ENCODE peak calls at places on chromosomes 7 and 10, in six cellular contexts. One of them, this sample, is unnamed.

GRCh38 chr10:33783557-33783956 is 449.1 kb upstream of the NRP1 start:
- DNase-seq in A549: no peak
- DNase-seq in BJ: no peak
- DNase-seq in CD4-positive, CD25-positive, alpha-beta regulatory T cell: no peak
- DNase-seq in hepatocyte: no peak
- DNase-seq in CD4-positive, alpha-beta memory T cell: no peak
- DNase-seq in this sample: no peak

GRCh38 chr10:100968037-100968736 is 1.1 kb upstream of the SEMA4G start:
- DNase-seq in A549: no peak
- DNase-seq in BJ: no peak
- DNase-seq in CD4-positive, CD25-positive, alpha-beta regulatory T cell: no peak
- DNase-seq in hepatocyte: no peak
- DNase-seq in CD4-positive, alpha-beta memory T cell: no peak
- DNase-seq in this sample: no peak

GRCh38 chr10:71285180-71285545 is 33.9 kb upstream of the SLC29A3 start:
- DNase-seq in A549: peak; percentile 39
- DNase-seq in BJ: no peak
- DNase-seq in CD4-positive, CD25-positive, alpha-beta regulatory T cell: no peak
- DNase-seq in hepatocyte: peak; percentile 81
- DNase-seq in CD4-positive, alpha-beta memory T cell: no peak
- DNase-seq in this sample: peak; percentile 58

GRCh38 chr7:129394982-129395906 is 39.0 kb upstream of the STRIP2 start:
- DNase-seq in A549: no peak
- DNase-seq in BJ: no peak
- DNase-seq in CD4-positive, CD25-positive, alpha-beta regulatory T cell: no peak
- DNase-seq in hepatocyte: no peak
- DNase-seq in CD4-positive, alpha-beta memory T cell: no peak
- DNase-seq in this sample: no peak

GRCh38 chr10:131657985-131658330 is 242.8 kb upstream of the PPP2R2D start:
- DNase-seq in A549: no peak
- DNase-seq in BJ: no peak
- DNase-seq in CD4-positive, CD25-positive, alpha-beta regulatory T cell: no peak
- DNase-seq in hepatocyte: no peak
- DNase-seq in CD4-positive, alpha-beta memory T cell: no peak
- DNase-seq in this sample: no peak

GRCh38 chr7:2546776-2547586 is 8.3 kb downstream of the BRAT1 start:
- DNase-seq in A549: no peak
- DNase-seq in BJ: no peak
- DNase-seq in CD4-positive, CD25-positive, alpha-beta regulatory T cell: no peak
- DNase-seq in hepatocyte: no peak
- DNase-seq in CD4-positive, alpha-beta memory T cell: no peak
- DNase-seq in this sample: no peak

GRCh38 chr7:148772297-148773089 is 73.8 kb downstream of the CUL1 start:
- DNase-seq in A549: peak; percentile 63
- DNase-seq in BJ: peak; percentile 62
- DNase-seq in CD4-positive, CD25-positive, alpha-beta regulatory T cell: no peak
- DNase-seq in hepatocyte: peak; percentile 22
- DNase-seq in CD4-positive, alpha-beta memory T cell: no peak
- DNase-seq in this sample: peak; percentile 95

GRCh38 chr10:6741561-6741960 is 161.5 kb upstream of the PRKCQ start:
- DNase-seq in A549: no peak
- DNase-seq in BJ: peak; percentile 66
- DNase-seq in CD4-positive, CD25-positive, alpha-beta regulatory T cell: no peak
- DNase-seq in hepatocyte: no peak
- DNase-seq in CD4-positive, alpha-beta memory T cell: no peak
- DNase-seq in this sample: peak; percentile 22

GRCh38 chr7:156988605-156989185 is 21.8 kb downstream of the MNX1 start:
- DNase-seq in A549: no peak
- DNase-seq in BJ: no peak
- DNase-seq in CD4-positive, CD25-positive, alpha-beta regulatory T cell: no peak
- DNase-seq in hepatocyte: no peak
- DNase-seq in CD4-positive, alpha-beta memory T cell: no peak
- DNase-seq in this sample: no peak

GRCh38 chr10:99339077-99339476 is 9.9 kb downstream of the CNNM1 start:
- DNase-seq in A549: peak; percentile 90
- DNase-seq in BJ: no peak
- DNase-seq in CD4-positive, CD25-positive, alpha-beta regulatory T cell: no peak
- DNase-seq in hepatocyte: no peak
- DNase-seq in CD4-positive, alpha-beta memory T cell: no peak
- DNase-seq in this sample: peak; percentile 42

GRCh38 chr7:27606270-27607209 is 56.1 kb downstream of the HIBADH start:
- DNase-seq in A549: peak; percentile 59
- DNase-seq in BJ: peak; percentile 51
- DNase-seq in CD4-positive, CD25-positive, alpha-beta regulatory T cell: no peak
- DNase-seq in hepatocyte: peak; percentile 70
- DNase-seq in CD4-positive, alpha-beta memory T cell: no peak
- DNase-seq in this sample: no peak

GRCh38 chr10:42969909-42970308 is 107.0 kb upstream of the RET start:
- DNase-seq in A549: no peak
- DNase-seq in BJ: no peak
- DNase-seq in CD4-positive, CD25-positive, alpha-beta regulatory T cell: no peak
- DNase-seq in hepatocyte: peak; percentile 3
- DNase-seq in CD4-positive, alpha-beta memory T cell: no peak
- DNase-seq in this sample: no peak

DNA sequence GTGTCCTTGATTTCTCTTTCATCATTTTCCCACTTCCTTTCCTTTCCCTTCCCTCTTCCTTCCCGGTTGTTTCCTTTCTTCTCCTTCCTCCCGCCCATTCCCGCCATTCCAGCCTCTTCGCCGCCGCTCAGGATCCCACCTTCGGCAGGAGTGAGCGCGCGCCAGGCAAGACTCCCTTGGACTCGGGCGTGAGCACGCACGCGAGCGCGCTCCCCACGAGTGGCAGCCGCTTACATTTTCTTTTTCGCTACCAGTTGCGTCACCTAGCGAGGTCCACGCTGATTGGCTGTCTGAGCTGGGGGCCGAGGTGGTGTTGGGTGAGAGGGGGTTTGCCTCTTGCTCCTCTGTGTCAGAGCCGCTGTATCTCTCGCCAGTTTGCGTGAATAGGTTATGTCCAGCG is 11.8 kb downstream of the ZAN start:
- DNase-seq in A549: no peak
- DNase-seq in BJ: no peak
- DNase-seq in CD4-positive, CD25-positive, alpha-beta regulatory T cell: peak; percentile 3
- DNase-seq in hepatocyte: no peak
- DNase-seq in CD4-positive, alpha-beta memory T cell: no peak
- DNase-seq in this sample: peak; percentile 55
- H3K4me3 ChIP-seq in A549: no peak overlapping the region
- H3K4me3 ChIP-seq in BJ: peak overlapping the region; percentile 27
- H3K4me3 ChIP-seq in CD4-positive, CD25-positive, alpha-beta regulatory T cell: no peak overlapping the region
- H3K4me3 ChIP-seq in hepatocyte: no peak overlapping the region
- H3K4me3 ChIP-seq in CD4-positive, alpha-beta memory T cell: no peak overlapping the region
- H3K4me3 ChIP-seq in this sample: peak overlapping the region; percentile 33

GRCh38 chr7:16063241-16063640 is 358.1 kb downstream of the CRPPA start:
- DNase-seq in A549: no peak
- DNase-seq in BJ: no peak
- DNase-seq in CD4-positive, CD25-positive, alpha-beta regulatory T cell: no peak
- DNase-seq in hepatocyte: no peak
- DNase-seq in CD4-positive, alpha-beta memory T cell: no peak
- DNase-seq in this sample: no peak

GRCh38 chr7:16064316-16064715 is 357.0 kb downstream of the CRPPA start:
- DNase-seq in A549: no peak
- DNase-seq in BJ: no peak
- DNase-seq in CD4-positive, CD25-positive, alpha-beta regulatory T cell: no peak
- DNase-seq in hepatocyte: no peak
- DNase-seq in CD4-positive, alpha-beta memory T cell: no peak
- DNase-seq in this sample: no peak

GRCh38 chr7:16062269-16062668 is 359.1 kb downstream of the CRPPA start:
- DNase-seq in A549: no peak
- DNase-seq in BJ: peak; percentile 46
- DNase-seq in CD4-positive, CD25-positive, alpha-beta regulatory T cell: no peak
- DNase-seq in hepatocyte: no peak
- DNase-seq in CD4-positive, alpha-beta memory T cell: peak; percentile 6
- DNase-seq in this sample: no peak

GRCh38 chr7:16061630-16062029 is 359.7 kb downstream of the CRPPA start:
- DNase-seq in A549: no peak
- DNase-seq in BJ: no peak
- DNase-seq in CD4-positive, CD25-positive, alpha-beta regulatory T cell: no peak
- DNase-seq in hepatocyte: no peak
- DNase-seq in CD4-positive, alpha-beta memory T cell: no peak
- DNase-seq in this sample: no peak

DNA sequence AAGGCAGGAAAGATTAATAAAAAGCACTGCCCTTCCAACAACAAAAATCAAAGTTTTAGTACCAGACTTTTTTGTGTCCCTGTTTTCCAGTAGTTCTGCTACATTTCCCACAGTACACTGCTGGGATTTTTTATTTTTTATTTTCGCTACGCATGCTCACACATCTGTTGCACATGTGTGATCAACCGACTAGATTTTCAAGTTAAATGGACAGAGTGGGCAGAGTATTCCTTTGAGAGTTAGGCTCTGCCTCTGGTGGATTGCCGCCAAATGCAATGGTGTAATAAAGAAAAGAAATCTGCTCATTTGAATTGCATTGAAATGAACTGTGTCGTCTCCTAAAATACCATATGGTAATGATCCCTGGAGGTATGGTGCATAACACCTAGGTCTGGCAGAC is 357.6 kb downstream of the CRPPA start:
- DNase-seq in A549: no peak
- DNase-seq in BJ: peak; percentile 22
- DNase-seq in CD4-positive, CD25-positive, alpha-beta regulatory T cell: no peak
- DNase-seq in hepatocyte: no peak
- DNase-seq in CD4-positive, alpha-beta memory T cell: no peak
- DNase-seq in this sample: no peak
- H3K4me3 ChIP-seq in A549: no peak overlapping the region
- H3K4me3 ChIP-seq in BJ: no peak overlapping the region
- H3K4me3 ChIP-seq in CD4-positive, CD25-positive, alpha-beta regulatory T cell: no peak overlapping the region
- H3K4me3 ChIP-seq in hepatocyte: no peak overlapping the region
- H3K4me3 ChIP-seq in CD4-positive, alpha-beta memory T cell: no peak overlapping the region
- H3K4me3 ChIP-seq in this sample: no peak overlapping the region

GRCh38 chr10:133259603-133259992 is 17.1 kb downstream of the ADAM8 start:
- DNase-seq in A549: no peak
- DNase-seq in BJ: no peak
- DNase-seq in CD4-positive, CD25-positive, alpha-beta regulatory T cell: no peak
- DNase-seq in hepatocyte: no peak
- DNase-seq in CD4-positive, alpha-beta memory T cell: no peak
- DNase-seq in this sample: no peak

GRCh38 chr10:133255323-133255722 is 17.7 kb downstream of the VENTX start:
- DNase-seq in A549: no peak
- DNase-seq in BJ: no peak
- DNase-seq in CD4-positive, CD25-positive, alpha-beta regulatory T cell: no peak
- DNase-seq in hepatocyte: no peak
- DNase-seq in CD4-positive, alpha-beta memory T cell: no peak
- DNase-seq in this sample: no peak

GRCh38 chr10:133258818-133259602 is 17.7 kb downstream of the ADAM8 start:
- DNase-seq in A549: peak; percentile 88
- DNase-seq in BJ: peak; percentile 96
- DNase-seq in CD4-positive, CD25-positive, alpha-beta regulatory T cell: peak; percentile 74
- DNase-seq in hepatocyte: peak; percentile 76
- DNase-seq in CD4-positive, alpha-beta memory T cell: peak; percentile 72
- DNase-seq in this sample: peak; percentile 62

GRCh38 chr10:133258066-133258817 is 18.4 kb downstream of the ADAM8 start:
- DNase-seq in A549: no peak
- DNase-seq in BJ: no peak
- DNase-seq in CD4-positive, CD25-positive, alpha-beta regulatory T cell: no peak
- DNase-seq in hepatocyte: no peak
- DNase-seq in CD4-positive, alpha-beta memory T cell: no peak
- DNase-seq in this sample: no peak

DNA sequence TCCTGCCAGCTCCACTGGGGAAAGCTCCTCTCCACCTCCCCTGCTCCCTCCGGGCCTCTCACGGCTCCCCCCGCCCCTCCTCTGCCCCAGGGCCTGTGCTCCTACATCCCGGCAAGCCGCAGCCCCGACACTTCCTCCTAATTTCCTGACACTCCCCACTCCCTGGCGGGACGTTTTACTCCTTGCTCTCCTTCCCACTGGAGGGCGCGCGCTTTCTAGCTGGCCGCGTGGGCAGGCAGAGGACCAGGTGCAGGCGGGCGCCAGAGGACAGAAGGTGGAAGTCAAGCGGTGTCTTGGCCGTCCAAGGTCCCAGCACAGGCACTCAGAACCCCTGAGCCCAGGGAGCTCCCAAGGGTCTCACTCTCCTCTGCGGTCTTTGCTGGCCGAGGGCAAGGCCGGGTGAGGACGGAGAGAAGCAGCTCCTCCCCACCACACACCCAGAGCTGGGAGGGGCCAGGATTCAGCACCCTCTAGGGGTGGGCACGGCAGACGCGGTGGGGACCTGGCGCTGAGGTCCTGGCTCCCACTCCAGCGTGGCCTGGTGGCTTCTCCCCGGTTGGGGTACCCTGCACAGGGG is 19.1 kb downstream of the ADAM8 start:
- DNase-seq in A549: peak; percentile 78
- DNase-seq in BJ: no peak
- DNase-seq in CD4-positive, CD25-positive, alpha-beta regulatory T cell: no peak
- DNase-seq in hepatocyte: peak; percentile 78
- DNase-seq in CD4-positive, alpha-beta memory T cell: no peak
- DNase-seq in this sample: peak; percentile 13
- H3K4me3 ChIP-seq in A549: peak overlapping the region; percentile 36
- H3K4me3 ChIP-seq in BJ: no peak overlapping the region
- H3K4me3 ChIP-seq in CD4-positive, CD25-positive, alpha-beta regulatory T cell: no peak overlapping the region
- H3K4me3 ChIP-seq in hepatocyte: no peak overlapping the region
- H3K4me3 ChIP-seq in CD4-positive, alpha-beta memory T cell: peak overlapping the region; percentile 34
- H3K4me3 ChIP-seq in this sample: no peak overlapping the region

GRCh38 chr10:44994752-44995530 is 5.8 kb upstream of the ZNF22 start:
- DNase-seq in A549: no peak
- DNase-seq in BJ: no peak
- DNase-seq in CD4-positive, CD25-positive, alpha-beta regulatory T cell: no peak
- DNase-seq in hepatocyte: no peak
- DNase-seq in CD4-positive, alpha-beta memory T cell: no peak
- DNase-seq in this sample: peak; percentile 14

GRCh38 chr10:44993922-44994751 is 6.6 kb upstream of the ZNF22 start:
- DNase-seq in A549: no peak
- DNase-seq in BJ: peak; percentile 42
- DNase-seq in CD4-positive, CD25-positive, alpha-beta regulatory T cell: no peak
- DNase-seq in hepatocyte: no peak
- DNase-seq in CD4-positive, alpha-beta memory T cell: no peak
- DNase-seq in this sample: no peak

GRCh38 chr10:44995581-44995913 is 5.2 kb upstream of the ZNF22 start:
- DNase-seq in A549: no peak
- DNase-seq in BJ: no peak
- DNase-seq in CD4-positive, CD25-positive, alpha-beta regulatory T cell: no peak
- DNase-seq in hepatocyte: no peak
- DNase-seq in CD4-positive, alpha-beta memory T cell: no peak
- DNase-seq in this sample: no peak

GRCh38 chr10:44997105-44997748 is 3.5 kb upstream of the ZNF22 start:
- DNase-seq in A549: no peak
- DNase-seq in BJ: no peak
- DNase-seq in CD4-positive, CD25-positive, alpha-beta regulatory T cell: no peak
- DNase-seq in hepatocyte: no peak
- DNase-seq in CD4-positive, alpha-beta memory T cell: no peak
- DNase-seq in this sample: no peak

DNA sequence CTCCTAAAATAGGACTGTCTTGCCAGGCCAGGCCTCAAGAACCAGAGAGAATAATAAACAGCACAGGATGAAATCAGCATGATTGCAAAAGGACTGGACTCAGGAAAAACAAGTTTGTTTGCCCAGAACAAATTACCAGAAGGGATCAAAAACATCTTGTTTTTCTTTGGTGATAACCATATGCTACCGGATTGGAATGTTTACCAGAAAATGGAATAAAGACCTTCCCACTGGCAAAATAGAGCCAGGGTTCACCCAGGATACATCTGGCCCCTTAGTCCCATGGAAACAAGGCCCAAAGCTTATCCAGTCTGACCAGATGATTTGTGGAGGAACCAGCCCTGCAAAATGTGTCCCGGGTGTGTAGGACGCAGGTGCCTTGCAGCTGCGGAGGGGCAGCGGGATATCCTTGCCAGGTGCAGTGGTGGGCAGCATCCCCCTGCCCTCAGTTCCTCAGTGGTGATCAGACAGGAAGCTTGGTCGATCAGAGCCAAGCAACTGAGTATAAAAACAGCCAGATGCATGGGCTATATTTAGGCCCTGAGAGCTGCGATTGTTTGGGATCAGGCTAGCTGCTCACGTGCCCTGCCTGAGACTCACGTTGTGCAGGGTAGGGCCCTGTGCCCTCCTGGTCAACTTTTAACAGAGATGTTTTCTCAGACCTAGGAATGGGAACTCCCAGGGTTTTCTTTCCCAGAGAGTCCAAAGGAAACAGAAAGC is 4.6 kb upstream of the ZNF22 start:
- DNase-seq in A549: no peak
- DNase-seq in BJ: peak; percentile 24
- DNase-seq in CD4-positive, CD25-positive, alpha-beta regulatory T cell: no peak
- DNase-seq in hepatocyte: no peak
- DNase-seq in CD4-positive, alpha-beta memory T cell: no peak
- DNase-seq in this sample: peak; percentile 68
- H3K4me3 ChIP-seq in A549: no peak overlapping the region
- H3K4me3 ChIP-seq in BJ: no peak overlapping the region
- H3K4me3 ChIP-seq in CD4-positive, CD25-positive, alpha-beta regulatory T cell: no peak overlapping the region
- H3K4me3 ChIP-seq in hepatocyte: no peak overlapping the region
- H3K4me3 ChIP-seq in CD4-positive, alpha-beta memory T cell: no peak overlapping the region
- H3K4me3 ChIP-seq in this sample: no peak overlapping the region